ENCODE peak calls at places on chromosomes 2 and 18, in four cellular contexts. O, R, T and F are unnamed samples.

GRCh38 chr2:20570249-20570648 is 80.6 kb downstream of the HS1BP3 start:
- DNase-seq in T (peak; percentile 26), O (no peak), R (peak; percentile 5), F (no peak)

GRCh38 chr18:47265197-47265596 is 13.7 kb upstream of the SKOR2 start:
- DNase-seq in R (no peak), O (no peak), T (no peak), F (no peak)

GRCh38 chr2:105748564-105748963 is 3.9 kb downstream of the NCK2 start:
- DNase-seq in O (no peak), T (no peak), R (no peak), F (no peak)

GRCh38 chr2:148534416-148535205 is 109.9 kb upstream of the EPC2 start:
- DNase-seq in T (no peak), R (peak; percentile 29), O (no peak), F (peak; percentile 52)

GRCh38 chr2:218384975-218385374 is 2.9 kb downstream of the SLC11A1 start:
- DNase-seq in O (no peak), T (peak; percentile 66), R (no peak), F (no peak)

GRCh38 chr2:159753797-159754196 is 41.5 kb downstream of the MARCHF7 start:
- DNase-seq in O (no peak), T (no peak), R (no peak), F (no peak)

GRCh38 chr2:222017232-222017631 is 281.6 kb downstream of the PAX3 start:
- DNase-seq in O (no peak), T (no peak), R (no peak), F (no peak)

GRCh38 chr18:50044402-50044801 is 150.5 kb downstream of the MYO5B start:
- DNase-seq in T (no peak), O (no peak), R (no peak), F (no peak)

GRCh38 chr18:28177828-28178635 is 1.1 kb upstream of the CDH2 start:
- DNase-seq in T (peak; percentile 73), O (no peak), R (peak; percentile 20), F (peak; percentile 71)

GRCh38 chr2:143258126-143258892 is 129.1 kb downstream of the ARHGAP15 start:
- DNase-seq in O (no peak), R (no peak), T (no peak), F (no peak)

GRCh38 chr18:49725809-49726514 is 87.4 kb downstream of the ACAA2 start:
- DNase-seq in T (no peak), R (peak; percentile 69), O (no peak), F (peak; percentile 67)

GRCh38 chr2:3435440-3435839 is 55.9 kb downstream of the TRAPPC12 start:
- DNase-seq in O (no peak), R (no peak), T (no peak), F (no peak)

GRCh38 chr2:183149489-183149888 is 25.2 kb downstream of the NUP35 start:
- DNase-seq in R (no peak), T (no peak), O (no peak), F (no peak)

GRCh38 chr18:74412106-74412880 is 44.8 kb downstream of the DIPK1C start:
- DNase-seq in R (no peak), O (no peak), T (no peak), F (no peak)

GRCh38 chr2:111172666-111173065 is 52.0 kb downstream of the BCL2L11 start:
- DNase-seq in T (no peak), R (no peak), O (no peak), F (no peak)

GRCh38 chr2:205403244-205403845 is 279.0 kb upstream of the NRP2 start:
- DNase-seq in O (no peak), T (no peak), R (no peak), F (no peak)

GRCh38 chr2:168320267-168320666 is 72.9 kb upstream of the STK39 start:
- DNase-seq in R (no peak), T (no peak), O (no peak), F (no peak)

GRCh38 chr2:68231061-68231372 is 21.3 kb downstream of the PPP3R1 start:
- DNase-seq in T (no peak), R (no peak), O (no peak), F (no peak)
- H3K4me1 ChIP-seq in T (peaks cover 46% of the 10 kb centered on the region), R (no peaks in the 10 kb centered on the region), O (no peaks in the 10 kb centered on the region), F (peaks cover 95% of the 10 kb centered on the region)

GRCh38 chr2:210199186-210199765 is 26.0 kb downstream of the ACADL start:
- DNase-seq in R (no peak), T (no peak), O (no peak), F (no peak)

GRCh38 chr2:210190345-210190744 is 19.1 kb upstream of the KANSL1L start:
- DNase-seq in T (no peak), O (no peak), R (no peak), F (no peak)

GRCh38 chr2:210199854-210200253 is 25.4 kb downstream of the ACADL start:
- DNase-seq in O (no peak), T (no peak), R (no peak), F (no peak)

GRCh38 chr2:210198326-210198725 is 26.9 kb downstream of the ACADL start:
- DNase-seq in R (no peak), O (no peak), T (no peak), F (no peak)

DNA sequence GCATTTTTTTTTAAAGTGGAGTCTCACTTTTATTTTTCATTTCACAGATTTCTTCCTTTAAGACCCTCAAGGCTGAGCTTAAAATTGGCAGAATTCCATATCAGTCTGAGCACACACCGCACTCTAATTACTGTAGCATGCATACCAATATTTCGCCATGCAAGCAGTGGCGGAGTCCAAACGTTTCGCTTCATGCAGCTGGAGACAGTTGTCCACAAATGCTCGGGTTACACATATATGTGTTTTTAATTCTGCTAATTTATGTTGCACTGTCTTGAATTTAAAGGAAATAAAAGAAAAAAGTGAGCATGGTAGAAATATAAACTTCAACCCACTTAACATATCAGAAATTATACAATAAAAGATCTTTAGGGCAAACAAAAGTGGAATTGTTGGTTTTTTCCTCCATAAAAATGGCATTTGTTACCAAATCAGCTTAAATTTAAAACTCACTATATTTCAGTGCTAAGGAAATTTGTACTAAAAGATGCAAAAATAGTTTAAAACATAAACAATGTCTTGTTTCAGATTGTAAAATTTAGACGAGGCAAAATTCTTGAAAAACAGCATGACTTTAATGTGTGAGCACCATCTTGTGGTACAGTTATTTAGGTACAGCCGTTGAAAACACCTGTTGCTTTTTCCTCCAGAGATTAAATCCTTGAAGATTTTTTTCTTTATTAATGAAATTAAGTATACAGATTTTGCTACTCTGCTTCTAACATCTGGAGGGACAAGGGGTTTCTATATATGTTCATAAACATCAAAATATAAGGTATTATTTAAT is 24.1 kb upstream of the KANSL1L start:
- DNase-seq in R (no peak), O (no peak), T (no peak), F (no peak)
- TF ChIP-seq CTCF in R (peak; percentile 76), O (peak; percentile 48), T (peak; percentile 74), F (peak; percentile 84)

DNA sequence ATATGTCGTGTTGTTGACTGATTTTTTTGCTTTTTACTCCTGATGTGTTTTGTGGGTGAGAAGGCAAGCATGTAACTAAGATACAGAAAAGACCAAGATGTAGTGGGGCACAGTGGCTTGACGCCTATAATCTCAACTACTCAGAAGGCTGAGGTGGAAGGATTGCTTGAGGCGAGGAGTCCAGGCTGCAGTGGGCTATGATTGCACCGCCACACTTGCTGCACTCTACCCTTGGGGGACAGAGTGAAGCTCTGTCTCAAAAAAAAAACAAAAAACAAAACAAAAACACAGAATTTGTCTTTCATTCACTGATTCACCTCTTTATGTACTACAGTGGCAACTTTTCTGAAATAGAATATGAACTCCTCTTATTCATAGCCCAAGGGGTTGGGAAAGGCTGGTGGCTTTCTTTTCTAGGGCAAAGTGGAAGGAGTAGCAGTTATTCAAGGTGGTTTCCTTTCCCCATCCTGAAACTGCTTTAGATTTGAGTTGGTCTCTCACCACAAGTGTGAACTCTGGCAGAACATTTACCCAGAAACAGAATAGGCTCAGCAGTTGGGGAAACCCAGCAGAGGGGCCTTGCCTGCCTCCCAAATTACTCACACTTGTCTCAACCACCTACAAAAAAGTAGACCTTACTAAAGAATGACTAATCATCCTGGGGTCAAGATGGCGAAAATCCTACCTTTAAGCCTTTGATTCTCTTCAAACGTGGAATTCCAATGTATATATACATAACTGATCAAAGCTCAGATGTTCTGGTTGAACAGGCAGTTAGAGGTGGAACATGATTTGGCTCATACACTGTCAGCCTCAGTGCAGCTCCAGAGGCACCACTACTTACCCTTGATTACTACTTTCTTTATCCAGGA is 6.5 kb downstream of the TANK start:
- DNase-seq in T (no peak), O (no peak), R (no peak), F (no peak)
- H3K4me1 ChIP-seq in T (peaks cover 84% of the 10 kb centered on the region), O (no peaks in the 10 kb centered on the region), R (no peaks in the 10 kb centered on the region), F (peaks cover 67% of the 10 kb centered on the region)

GRCh38 chr18:657998-658946 is 819 bp downstream of the TYMS start:
- DNase-seq in R (peak; percentile 86), O (peak; percentile 96), T (peak; percentile 86), F (peak; percentile 82)

GRCh38 chr18:658947-659533 is 1.6 kb downstream of the TYMS start:
- DNase-seq in T (no peak), R (no peak), O (no peak), F (no peak)

GRCh38 chr18:655445-655844 is 2.0 kb upstream of the TYMS start:
- DNase-seq in O (no peak), R (no peak), T (no peak), F (no peak)

GRCh38 chr18:659597-659996 is 2.1 kb downstream of the TYMS start:
- DNase-seq in R (no peak), T (no peak), O (no peak), F (no peak)

GRCh38 chr18:657311-657997 is at the start of gene TYMS:
- DNase-seq in R (peak; percentile 26), O (peak; percentile 88), T (peak; percentile 74), F (peak; percentile 21)
- TF ChIP-seq CTCF in R (no peak), O (no peak), T (no peak), F (peak; percentile 33)

GRCh38 chr2:68391099-68391498 is 26.0 kb downstream of the PLEK start:
- DNase-seq in R (no peak), O (no peak), T (no peak), F (no peak)
- H3K4me1 ChIP-seq in R (no peaks in the 10 kb centered on the region), O (no peaks in the 10 kb centered on the region), T (peaks cover 24% of the 10 kb centered on the region), F (peaks cover 41% of the 10 kb centered on the region)